ENCODE peak calls at places on chromosome 5, in eight cellular contexts. S is stimulated activated CD8-positive, alpha-beta memory T cell treated with anti-CD3 and anti-CD28 coated beads, Interleukin-7, amount 100 ng/mL, for 24 hours; U is H7; K is sciatic nerve; J is astrocyte of the hippocampus; Q is type B pancreatic cell; H is B cell; V is stimulated activated CD4-positive, alpha-beta T cell treated with anti-CD3 and anti-CD28 coated beads, Interleukin-15, amount 100 ng/mL, for 1 hour. N is an unnamed sample.

GRCh38 chr5:32711693-32712462 is 757 bp downstream of the NPR3 start:
- DNase-seq in S (no peak), U (peak; percentile 70), K (no peak), J (peak; percentile 55), Q (no peak), H (no peak), V (no peak), N (peak; percentile 71)

GRCh38 chr5:366541-367357 is 45.2 kb downstream of the AHRR start:
- DNase-seq in S (no peak), U (no peak), K (peak; percentile 19), J (no peak), Q (peak; percentile 37), H (no peak), V (no peak), N (no peak)

GRCh38 chr5:65062684-65063083 is 294.0 kb downstream of the CWC27 start:
- DNase-seq in S (no peak), U (no peak), K (no peak), J (peak; percentile 66), Q (no peak), H (no peak), V (no peak), N (no peak)

GRCh38 chr5:73136277-73136606 is 15.9 kb downstream of the TMEM171 start:
- DNase-seq in S (no peak), U (no peak), K (no peak), J (no peak), Q (no peak), H (no peak), V (no peak), N (no peak)

GRCh38 chr5:77177576-77177975 is 32.9 kb upstream of the PDE8B start:
- DNase-seq in S (no peak), U (no peak), K (no peak), J (no peak), Q (no peak), H (no peak), V (no peak), N (no peak)

GRCh38 chr5:1000329-1000728 is 8.3 kb upstream of the NKD2 start:
- DNase-seq in S (no peak), U (peak; percentile 11), K (peak; percentile 45), J (no peak), Q (peak; percentile 51), H (no peak), V (no peak), N (no peak)

GRCh38 chr5:59067976-59068651 is 485.2 kb downstream of the RAB3C start:
- DNase-seq in S (no peak), U (no peak), K (no peak), J (no peak), Q (no peak), H (no peak), V (no peak), N (no peak)

GRCh38 chr5:17426104-17426739 is 71.8 kb upstream of the TAF11L2 start:
- DNase-seq in S (no peak), U (no peak), K (no peak), J (no peak), Q (no peak), H (no peak), V (no peak), N (no peak)

GRCh38 chr5:74432240-74432639 is 208.3 kb downstream of the ENC1 start:
- DNase-seq in S (no peak), U (no peak), K (no peak), J (peak; percentile 33), Q (no peak), H (no peak), V (no peak), N (no peak)

N was measured in RWPE2.